ENCODE peak calls at places on chromosomes 4 and X, in six cellular contexts. N, V, H, I, X and P are unnamed samples.

GRCh38 chr4:77347341-77347740 is 190.3 kb downstream of the CCNG2 start:
- DNase-seq in N (no peak), V (no peak), H (no peak), I (peak; percentile 71), X (no peak), P (peak; percentile 11)

GRCh38 chr4:77510367-77510766 is 95.3 kb upstream of the CXCL13 start:
- DNase-seq in N (no peak), V (no peak), H (no peak), I (no peak), X (no peak), P (no peak)

GRCh38 chr4:53558061-53558801 is 33.1 kb downstream of the LNX1 start:
- DNase-seq in N (no peak), V (no peak), H (no peak), I (no peak), X (no peak), P (no peak)

GRCh38 chr4:39616651-39617050 is 22.0 kb downstream of the SMIM14 start:
- DNase-seq in N (no peak), V (no peak), H (no peak), I (no peak), X (no peak), P (no peak)

GRCh38 chrX:107205770-107206696 is at the start of the genes DNAAF6 and NUP62CL:
- DNase-seq in N (peak; percentile 57), V (peak; percentile 62), H (peak; percentile 76), I (peak; percentile 60), X (peak; percentile 83), P (peak; percentile 87)

GRCh38 chr4:156237192-156237591 is 283.5 kb upstream of the CTSO start:
- DNase-seq in N (no peak), V (no peak), H (no peak), I (no peak), X (no peak), P (no peak)

GRCh38 chr4:125719987-125720386 is 405.2 kb downstream of the FAT4 start:
- DNase-seq in N (no peak), V (peak; percentile 30), H (no peak), I (peak; percentile 16), X (no peak), P (no peak)

GRCh38 chr4:152778656-152779512 is 646 bp downstream of the TIGD4 start:
- DNase-seq in N (peak; percentile 39), V (no peak), H (peak; percentile 66), I (peak; percentile 30), X (peak; percentile 7), P (no peak)

GRCh38 chrX:25523574-25523973 is 507.8 kb upstream of the ARX start:
- DNase-seq in N (no peak), V (no peak), H (peak; percentile 0), I (peak; percentile 2), X (peak; percentile 28), P (peak; percentile 5)

GRCh38 chr4:117096886-117097285 is 11.5 kb upstream of the TRAM1L1 start:
- DNase-seq in N (no peak), V (no peak), H (no peak), I (no peak), X (no peak), P (no peak)

GRCh38 chrX:145292208-145292607 is 44.9 kb downstream of the SPANXN1 start:
- DNase-seq in N (no peak), V (no peak), H (peak; percentile 0), I (no peak), X (no peak), P (no peak)

GRCh38 chrX:78886550-78886949 is 58.6 kb upstream of the P2RY10 start:
- DNase-seq in N (no peak), V (no peak), H (peak; percentile 57), I (no peak), X (no peak), P (no peak)

GRCh38 chr4:71607109-71607508 is 176.8 kb downstream of the GC start:
- DNase-seq in N (no peak), V (no peak), H (no peak), I (no peak), X (no peak), P (no peak)

GRCh38 chrX:150365051-150365952 is 2.2 kb downstream of the MAMLD1 start:
- DNase-seq in N (peak; percentile 85), V (no peak), H (peak; percentile 72), I (peak; percentile 10), X (peak; percentile 72), P (peak; percentile 71)

GRCh38 chr4:144288011-144288903 is 147.7 kb upstream of the GYPA start:
- DNase-seq in N (no peak), V (no peak), H (peak; percentile 32), I (no peak), X (no peak), P (no peak)

GRCh38 chrX:119393144-119393543 is 6.0 kb upstream of the SLC25A43 start:
- DNase-seq in N (no peak), V (no peak), H (no peak), I (no peak), X (no peak), P (no peak)

GRCh38 chr4:30722092-30722915 is 2.1 kb downstream of the PCDH7 start:
- DNase-seq in N (no peak), V (no peak), H (no peak), I (no peak), X (no peak), P (no peak)

GRCh38 chrX:7028246-7028645 is 119.3 kb upstream of the STS start:
- DNase-seq in N (no peak), V (no peak), H (no peak), I (no peak), X (no peak), P (no peak)

GRCh38 chrX:12447448-12448154 is 309.3 kb downstream of the FRMPD4 start:
- DNase-seq in N (no peak), V (no peak), H (peak; percentile 39), I (peak; percentile 7), X (no peak), P (no peak)

GRCh38 chrX:68432648-68433047 is 647 bp downstream of the OPHN1 start:
- DNase-seq in N (no peak), V (no peak), H (no peak), I (no peak), X (peak; percentile 9), P (no peak)

GRCh38 chr4:69835766-69836165 is 24.2 kb downstream of the SULT1E1 start:
- DNase-seq in N (no peak), V (no peak), H (no peak), I (no peak), X (no peak), P (no peak)

GRCh38 chr4:152729466-152729865 is 49.7 kb upstream of the TMEM154 start:
- DNase-seq in N (no peak), V (no peak), H (no peak), I (no peak), X (no peak), P (no peak)

GRCh38 chr4:13178621-13179020 is 305.5 kb downstream of the RAB28 start:
- DNase-seq in N (no peak), V (no peak), H (no peak), I (no peak), X (no peak), P (no peak)

GRCh38 chr4:124030038-124030638 is 633.5 kb downstream of the SPRY1 start:
- DNase-seq in N (no peak), V (no peak), H (no peak), I (no peak), X (no peak), P (no peak)

GRCh38 chrX:155767101-155767878 is 113.9 kb upstream of the VAMP7 start:
- DNase-seq in N (peak; percentile 36), V (peak; percentile 75), H (peak; percentile 71), I (peak; percentile 44), X (peak; percentile 69), P (peak; percentile 49)

GRCh38 chr4:182310316-182310715 is 67.1 kb downstream of the TENM3 start:
- DNase-seq in N (no peak), V (no peak), H (no peak), I (no peak), X (no peak), P (no peak)

GRCh38 chr4:10354746-10355145 is 102.5 kb downstream of the ZNF518B start:
- DNase-seq in N (no peak), V (no peak), H (no peak), I (no peak), X (no peak), P (no peak)

GRCh38 chrX:40012800-40013682 is 84.7 kb downstream of the BCOR start:
- DNase-seq in N (peak; percentile 75), V (no peak), H (peak; percentile 65), I (peak; percentile 78), X (peak; percentile 55), P (peak; percentile 52)

GRCh38 chrX:71253253-71254091 is 468 bp downstream of the ZMYM3 start:
- DNase-seq in N (peak; percentile 75), V (no peak), H (peak; percentile 34), I (peak; percentile 23), X (peak; percentile 44), P (peak; percentile 14)

GRCh38 chr4:102715057-102715456 is 45.7 kb downstream of the MANBA start:
- DNase-seq in N (no peak), V (no peak), H (no peak), I (no peak), X (no peak), P (no peak)

GRCh38 chr4:126603210-126603609 is 1029.5 kb upstream of the INTU start:
- DNase-seq in N (no peak), V (no peak), H (no peak), I (no peak), X (no peak), P (no peak)

GRCh38 chrX:72030431-72030830 is 101.3 kb downstream of the RTL5 start:
- DNase-seq in N (no peak), V (no peak), H (no peak), I (no peak), X (no peak), P (no peak)